ENCODE peak calls at places on chromosome 1, in eight cellular contexts. V is heart left ventricle; Y is EL; O is amygdala; H is COR-L47; B is nucleus accumbens; K is AG20443; Q is activated effector memory CD4-positive, alpha-beta T cell treated with Interleukin-2 at 50 U/mL for 16 hours. U is an unnamed sample.

GRCh38 chr1:1215266-1215676 is 1.3 kb upstream of the TNFRSF4 start:
- DNase-seq in K (no peak), Y (no peak), V (no peak), Q (no peak), H (no peak), O (no peak), B (no peak), U (no peak)

GRCh38 chr1:195908121-195908520 is 700.1 kb downstream of the KCNT2 start:
- DNase-seq in H (no peak), Q (no peak), B (no peak), O (no peak), K (no peak), Y (peak), V (no peak), U (no peak)

GRCh38 chr1:20285510-20285909 is 5.2 kb upstream of the VWA5B1 start:
- DNase-seq in O (no peak), H (no peak), B (no peak), Y (no peak), K (no peak), Q (no peak), V (no peak), U (no peak)

GRCh38 chr1:48644950-48645605 is 131.6 kb downstream of the BEND5 start:
- DNase-seq in H (peak), Q (no peak), O (no peak), K (no peak), B (no peak), V (no peak), Y (no peak), U (no peak)

GRCh38 chr1:53580739-53581475 is 121.7 kb downstream of the DMRTB1 start:
- DNase-seq in B (no peak), Y (no peak), K (no peak), Q (no peak), V (no peak), O (no peak), H (no peak), U (no peak)

GRCh38 chr1:234989479-234990327 is 138.9 kb downstream of the TOMM20 start:
- DNase-seq in B (no peak), V (no peak), Q (no peak), K (no peak), Y (no peak), O (no peak), H (no peak), U (no peak)

GRCh38 chr1:218804014-218804785 is 369.5 kb upstream of the LYPLAL1 start:
- DNase-seq in H (no peak), Y (peak), V (no peak), K (peak), O (no peak), B (no peak), Q (no peak), U (no peak)

GRCh38 chr1:85179517-85179916 is 21.3 kb downstream of the SYDE2 start:
- DNase-seq in K (no peak), Y (no peak), Q (no peak), O (no peak), B (no peak), H (no peak), V (no peak), U (no peak)

GRCh38 chr1:26833432-26834405 is 7.2 kb downstream of the ZDHHC18 start:
- DNase-seq in Q (peak), V (no peak), B (no peak), H (no peak), K (no peak), O (no peak), Y (no peak), U (no peak)

GRCh38 chr1:205750683-205751651 is 985 bp upstream of the NUCKS1 start:
- DNase-seq in H (no peak), K (peak), V (no peak), Q (no peak), B (no peak), O (no peak), Y (peak), U (no peak)

GRCh38 chr1:116498789-116499628 is 71.8 kb downstream of the CD58 start:
- DNase-seq in Q (no peak), B (no peak), O (peak), Y (peak), H (peak), V (peak), K (peak), U (peak)

GRCh38 chr1:221987860-221988520 is 246.1 kb upstream of the DUSP10 start:
- DNase-seq in H (no peak), O (no peak), V (no peak), B (no peak), Q (no peak), Y (peak), K (peak), U (peak)

GRCh38 chr1:99652881-99653281 is 7.0 kb downstream of the PALMD start:
- DNase-seq in V (no peak), K (no peak), Y (no peak), Q (no peak), B (no peak), H (no peak), O (no peak), U (no peak)

GRCh38 chr1:23544444-23545389 is 13.7 kb upstream of the E2F2 start:
- DNase-seq in O (peak), Y (peak), H (peak), K (peak), B (peak), V (peak), Q (peak), U (peak)

GRCh38 chr1:182185822-182186756 is 124.6 kb upstream of the ZNF648 start:
- DNase-seq in H (peak), Q (no peak), K (peak), Y (peak), V (no peak), B (no peak), O (no peak), U (no peak)

GRCh38 chr1:233081686-233082085 is 131.3 kb downstream of the NTPCR start:
- DNase-seq in V (no peak), Y (peak), O (no peak), K (no peak), H (no peak), Q (no peak), B (no peak), U (no peak)

GRCh38 chr1:202923533-202923932 is 3.5 kb downstream of the KLHL12 start:
- DNase-seq in V (no peak), Q (no peak), Y (no peak), K (no peak), H (peak), B (no peak), O (no peak), U (no peak)

GRCh38 chr1:200793677-200794076 is 55.0 kb downstream of the CAMSAP2 start:
- DNase-seq in B (no peak), V (no peak), Y (no peak), O (no peak), H (no peak), Q (no peak), K (no peak), U (no peak)

GRCh38 chr1:165595561-165595960 is 35.5 kb upstream of the MGST3 start:
- DNase-seq in B (no peak), O (no peak), Y (peak), Q (no peak), V (no peak), H (no peak), K (no peak), U (no peak)